ENCODE peak calls at places on chromosomes 12 and 14, in seven cellular contexts. A, E, C, U, Z, L and Y are unnamed samples.

GRCh38 chr12:95805864-95806669 is 15.5 kb upstream of the NTN4 start:
- DNase-seq in A (no peak), E (no peak), C (no peak), U (no peak), Z (no peak), L (no peak), Y (no peak)

GRCh38 chr12:57173089-57173488 is 25.7 kb upstream of the LRP1-AS start:
- DNase-seq in A (peak), E (peak), C (no peak), U (no peak), Z (peak), L (no peak), Y (no peak)

GRCh38 chr12:7108042-7108927 is 729 bp downstream of the C1RL start:
- DNase-seq in A (peak), E (peak), C (peak), U (no peak), Z (peak), L (peak), Y (peak)

GRCh38 chr12:68003777-68004176 is 14.5 kb downstream of the IFNG-AS1 start:
- DNase-seq in A (no peak), E (no peak), C (no peak), U (no peak), Z (no peak), L (no peak), Y (no peak)

GRCh38 chr12:131408036-131408365 is 302.9 kb upstream of the SFSWAP start:
- DNase-seq in A (no peak), E (no peak), C (no peak), U (no peak), Z (no peak), L (no peak), Y (no peak)

GRCh38 chr12:29273178-29273843 is 107.7 kb downstream of the ERGIC2 start:
- DNase-seq in A (no peak), E (no peak), C (no peak), U (no peak), Z (no peak), L (no peak), Y (no peak)

GRCh38 chr12:70360218-70360617 is 5.9 kb upstream of the KCNMB4 start:
- DNase-seq in A (no peak), E (no peak), C (no peak), U (no peak), Z (no peak), L (no peak), Y (no peak)

GRCh38 chr12:101207086-101207780 is 2.8 kb downstream of the SLC5A8 start:
- DNase-seq in A (no peak), E (no peak), C (no peak), U (no peak), Z (no peak), L (no peak), Y (no peak)

GRCh38 chr12:76588881-76589565 is 29.5 kb upstream of the OSBPL8 start:
- DNase-seq in A (no peak), E (no peak), C (no peak), U (no peak), Z (no peak), L (no peak), Y (no peak)

GRCh38 chr12:113208041-113208934 is 13.0 kb upstream of the TPCN1 start:
- DNase-seq in A (peak), E (no peak), C (peak), U (no peak), Z (peak), L (no peak), Y (no peak)

GRCh38 chr14:57879516-57879915 is 13.6 kb upstream of the SLC35F4 start:
- DNase-seq in A (no peak), E (no peak), C (no peak), U (no peak), Z (no peak), L (no peak), Y (no peak)

GRCh38 chr12:81520064-81520945 is 238.8 kb downstream of the PPFIA2 start:
- DNase-seq in A (no peak), E (no peak), C (no peak), U (no peak), Z (peak), L (no peak), Y (no peak)

GRCh38 chr12:79782197-79782890 is 91.6 kb upstream of the PAWR start:
- DNase-seq in A (no peak), E (no peak), C (no peak), U (no peak), Z (no peak), L (no peak), Y (no peak)

GRCh38 chr12:34604227-34604626 is 581.9 kb downstream of the ALG10 start:
- DNase-seq in A (no peak), E (no peak), C (no peak), U (no peak), Z (peak), L (no peak), Y (no peak)

GRCh38 chr12:113130457-113131135 is 5.0 kb downstream of the RASAL1 start:
- DNase-seq in A (no peak), E (no peak), C (no peak), U (no peak), Z (no peak), L (no peak), Y (peak)